ENCODE peak calls at places on chromosomes 1 and 21, in six cellular contexts. K is cardiac muscle cell, Z is dorsolateral prefrontal cortex, L is stomach, Q is IMR-90, Y is ascending aorta. O is an unnamed sample.

GRCh38 chr21:44312716-44313115 is 12.9 kb downstream of the PFKL start:
- DNase-seq in Z (no peak), L (no peak), K (no peak), Q (no peak), Y (no peak), O (no peak)

GRCh38 chr1:26754086-26754874 is 33.5 kb upstream of the PIGV start:
- DNase-seq in Z (no peak), Y (no peak), L (no peak), Q (no peak), K (no peak), O (no peak)

GRCh38 chr1:239558992-239559391 is 172.6 kb downstream of the CHRM3 start:
- DNase-seq in Y (no peak), Z (no peak), Q (no peak), L (no peak), K (no peak), O (no peak)

GRCh38 chr1:61842863-61843514 is 100.7 kb downstream of the PATJ start:
- DNase-seq in K (no peak), Q (no peak), Y (no peak), Z (no peak), L (no peak), O (no peak)

GRCh38 chr21:45508607-45509565 is 33.4 kb downstream of the SLC19A1 start:
- DNase-seq in Z (no peak), K (no peak), Q (no peak), Y (no peak), L (no peak), O (no peak)

GRCh38 chr1:85577421-85578320 is 2.9 kb upstream of the CCN1 start:
- DNase-seq in Y (no peak), Z (no peak), K (peak; percentile 56), Q (no peak), L (no peak), O (peak; percentile 9)

GRCh38 chr1:194873328-194873923 is 1687.0 kb upstream of the B3GALT2 start:
- DNase-seq in Y (no peak), K (no peak), Q (peak; percentile 14), L (no peak), Z (no peak), O (peak; percentile 53)

GRCh38 chr1:169514566-169515270 is 29.0 kb upstream of the SLC19A2 start:
- DNase-seq in L (no peak), K (no peak), Z (no peak), Y (no peak), Q (peak; percentile 7), O (no peak)

GRCh38 chr1:212487774-212488435 is 55.2 kb downstream of the NENF start:
- DNase-seq in K (no peak), Y (no peak), Z (no peak), L (no peak), Q (no peak), O (no peak)

GRCh38 chr1:26168410-26169167 is at the start of gene C1orf232:
- DNase-seq in L (no peak), Z (no peak), Q (no peak), Y (no peak), K (no peak), O (no peak)

GRCh38 chr1:26278835-26279597 is 870 bp upstream of the SH3BGRL3 start:
- DNase-seq in Y (no peak), Z (no peak), K (no peak), Q (peak; percentile 75), L (peak; percentile 59), O (peak; percentile 79)

GRCh38 chr1:11374079-11374747 is 101.2 kb downstream of the UBIAD1 start:
- DNase-seq in Y (no peak), K (no peak), Z (no peak), L (no peak), Q (no peak), O (no peak)

GRCh38 chr1:116067564-116067887 is 43.7 kb upstream of the MAB21L3 start:
- DNase-seq in L (no peak), Z (no peak), Q (peak; percentile 51), Y (no peak), K (no peak), O (no peak)

GRCh38 chr1:228270032-228270431 is 62.2 kb downstream of the OBSCN start:
- DNase-seq in Q (peak; percentile 81), K (no peak), Y (no peak), L (peak; percentile 15), Z (no peak), O (no peak)

DNA sequence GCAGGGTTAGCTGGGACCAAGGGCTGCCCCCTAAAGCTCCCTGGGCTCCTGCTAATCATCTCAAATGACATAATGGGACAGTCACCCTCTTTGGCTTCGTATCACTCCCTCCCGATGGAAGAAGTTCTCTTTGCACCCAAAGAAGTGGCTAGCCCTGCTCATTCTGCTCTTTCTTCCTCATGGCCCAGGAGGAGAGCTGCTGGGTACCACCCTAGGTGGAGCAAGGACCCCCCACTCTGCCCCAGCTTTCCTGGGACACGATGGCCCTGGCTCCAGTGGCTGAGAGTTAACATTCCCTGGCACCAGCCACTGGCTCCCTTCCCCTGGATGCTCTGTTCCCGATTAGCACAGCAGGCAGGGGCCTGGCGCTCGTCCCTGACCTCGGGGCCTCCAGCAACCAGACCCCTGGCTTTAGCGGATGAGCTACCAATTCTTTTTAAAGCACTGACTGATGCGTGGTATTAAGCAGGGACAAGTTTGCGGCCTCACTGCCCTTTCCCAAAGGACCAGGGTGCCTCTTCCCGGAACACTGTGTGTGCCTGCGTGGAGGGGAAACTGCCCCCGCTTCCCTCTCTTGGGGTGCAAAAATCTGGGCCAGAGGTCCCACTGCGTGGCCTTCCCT is 1.2 kb downstream of the MYOM3 start:
- DNase-seq in Z (no peak), Y (no peak), Q (no peak), K (peak; percentile 37), L (no peak), O (no peak)
- H3K27ac ChIP-seq in Z (no peak overlapping the region), Y (peak overlapping the region; percentile 96), Q (no peak overlapping the region), K (no peak overlapping the region), L (peak overlapping the region; percentile 4), O (no peak overlapping the region)

GRCh38 chr1:207088161-207088560 is 499 bp upstream of the C4BPB start:
- DNase-seq in K (no peak), Z (no peak), Y (no peak), Q (no peak), L (no peak), O (no peak)

GRCh38 chr1:207081806-207082205 is 6.9 kb upstream of the C4BPB start:
- DNase-seq in L (no peak), Z (no peak), Y (no peak), Q (no peak), K (no peak), O (no peak)

GRCh38 chr1:207085887-207086286 is 2.8 kb upstream of the C4BPB start:
- DNase-seq in K (no peak), Z (no peak), Y (no peak), L (no peak), Q (no peak), O (no peak)

GRCh38 chr1:207084241-207084640 is 4.4 kb upstream of the C4BPB start:
- DNase-seq in Q (peak; percentile 7), Z (no peak), K (no peak), Y (no peak), L (no peak), O (no peak)

DNA sequence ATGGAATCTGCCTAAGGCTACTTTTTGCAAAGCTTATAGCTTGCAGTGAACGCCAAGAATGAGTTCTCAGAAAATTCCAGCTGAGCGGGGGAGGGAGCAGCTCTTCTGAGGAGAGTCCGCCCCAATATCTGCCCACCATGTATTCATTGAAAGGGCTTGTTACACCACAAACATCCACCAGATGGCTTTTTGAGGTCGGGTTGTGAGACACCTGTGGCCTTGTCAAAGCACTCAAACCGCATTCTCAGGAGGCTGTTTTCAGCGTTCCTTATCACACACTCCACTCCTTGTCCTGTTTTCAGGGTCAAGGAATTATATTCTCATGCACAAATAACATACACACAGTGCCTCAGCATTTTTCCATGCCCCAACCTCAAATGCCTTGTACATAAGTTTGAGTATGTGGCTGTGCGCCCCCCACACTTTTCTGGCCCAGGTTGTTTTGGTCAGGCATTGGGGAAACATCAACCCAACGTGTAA is 3.9 kb upstream of the C4BPB start:
- DNase-seq in Z (peak; percentile 38), Q (peak; percentile 61), Y (no peak), L (peak; percentile 57), K (peak; percentile 83), O (peak; percentile 13)
- H3K27ac ChIP-seq in Z (no peak overlapping the region), Q (no peak overlapping the region), Y (no peak overlapping the region), L (no peak overlapping the region), K (no peak overlapping the region), O (no peak overlapping the region)

DNA sequence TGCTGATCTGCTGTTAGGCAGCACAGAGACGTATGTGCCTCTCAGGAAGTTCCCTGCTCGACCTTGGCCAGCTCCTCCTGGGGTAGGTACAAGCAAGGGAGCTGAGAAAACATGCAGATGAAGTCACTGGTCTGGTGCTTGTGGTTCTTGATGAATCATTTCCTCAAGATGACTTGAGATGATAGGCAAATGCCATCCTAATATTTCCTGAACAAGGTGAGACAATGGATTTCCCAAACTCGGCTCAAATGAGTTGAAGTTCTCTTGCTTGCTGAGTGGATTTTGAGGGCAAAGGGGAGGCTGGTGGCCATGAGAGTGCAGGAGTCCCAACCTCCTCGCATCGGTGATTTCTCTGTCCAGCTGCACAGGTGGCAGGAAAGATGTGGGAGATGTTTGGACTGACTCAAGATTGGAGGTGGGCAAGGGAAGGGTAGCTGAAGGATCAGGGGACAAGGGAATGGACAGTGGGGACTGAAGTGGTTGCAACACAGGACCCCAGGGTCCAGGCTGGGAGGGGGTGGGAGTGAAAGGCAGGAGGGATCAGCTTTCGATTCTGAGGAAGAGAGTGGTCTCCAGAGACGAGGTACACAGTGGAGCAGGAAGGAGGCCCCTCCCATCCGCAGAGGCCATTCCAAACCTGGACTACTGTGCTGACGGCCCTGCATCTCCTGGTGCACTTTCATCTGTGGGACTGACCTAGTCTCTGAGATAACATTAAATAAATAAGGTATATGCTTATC is 63.9 kb downstream of the CAPN2 start:
- DNase-seq in Y (no peak), L (no peak), Z (no peak), Q (peak; percentile 91), K (no peak), O (no peak)
- H3K27ac ChIP-seq in Y (peak overlapping the region; percentile 75), L (peak overlapping the region; percentile 67), Z (peak overlapping the region; percentile 56), Q (peak overlapping the region; percentile 34), K (peak overlapping the region; percentile 75), O (no peak overlapping the region)

GRCh38 chr1:184865831-184866230 is 108.5 kb downstream of the NIBAN1 start:
- DNase-seq in Q (no peak), K (no peak), Y (no peak), Z (no peak), L (no peak), O (no peak)

GRCh38 chr1:184866991-184867788 is 107.1 kb downstream of the NIBAN1 start:
- DNase-seq in Q (peak; percentile 96), Z (no peak), L (no peak), Y (no peak), K (no peak), O (peak; percentile 86)

GRCh38 chr1:184870319-184870718 is 104.0 kb downstream of the NIBAN1 start:
- DNase-seq in Q (no peak), K (no peak), Z (no peak), L (no peak), Y (no peak), O (no peak)

GRCh38 chr1:184866582-184866981 is 107.7 kb downstream of the NIBAN1 start:
- DNase-seq in Q (no peak), K (no peak), Z (no peak), L (no peak), Y (no peak), O (no peak)

DNA sequence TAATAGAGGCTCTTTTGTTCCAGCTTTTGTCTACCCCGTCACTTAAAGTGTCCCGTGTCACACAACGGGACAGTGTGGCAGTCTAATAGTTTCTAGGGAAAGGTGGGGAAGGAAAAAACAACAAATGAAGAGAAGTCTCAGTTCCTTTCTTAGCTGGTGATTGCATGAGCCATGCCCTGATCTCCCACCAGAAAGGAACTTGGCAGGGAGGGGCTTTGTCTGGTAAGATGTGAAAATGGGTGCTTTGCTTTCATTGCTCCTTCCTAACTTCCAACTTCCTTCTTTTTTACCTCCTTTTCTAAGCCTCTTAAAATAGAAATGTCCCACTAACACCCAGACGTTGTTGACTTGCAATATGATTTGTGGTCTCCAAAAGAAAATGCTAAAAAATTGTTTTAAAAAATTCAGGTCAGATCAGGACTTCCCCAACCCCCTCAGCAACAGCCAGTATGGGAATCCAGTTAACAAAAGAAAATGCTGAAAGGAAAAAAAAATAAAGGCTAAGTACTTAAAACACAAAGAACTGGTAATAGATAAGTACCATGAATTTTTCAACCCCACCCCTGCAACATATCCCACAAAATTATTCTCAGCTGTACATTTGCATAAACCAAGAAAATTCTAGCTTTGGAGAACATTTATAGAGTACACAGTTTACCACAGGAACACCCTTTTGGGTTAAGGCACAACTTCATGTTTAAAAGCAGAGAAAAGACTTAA is 106.3 kb downstream of the NIBAN1 start:
- DNase-seq in L (no peak), Y (no peak), Z (no peak), K (no peak), Q (no peak), O (peak; percentile 58)
- H3K27ac ChIP-seq in L (peak overlapping the region; percentile 71), Y (peak overlapping the region; percentile 81), Z (no peak overlapping the region), K (no peak overlapping the region), Q (no peak overlapping the region), O (peak overlapping the region; percentile 69)